ENCODE peak calls at places on chromosomes 6 and 20, in ten cellular contexts. E is type B pancreatic cell, Q is AG09319, F is vagina, T is astrocyte of the spinal cord, Z is H9, W is HFFc6, Y is WTC11, N is AG04450, I is lower leg skin. S is an unnamed sample.

GRCh38 chr6:9710574-9710973 is 704.3 kb downstream of the TFAP2A start:
- DNase-seq in E (no peak), N (no peak), Q (no peak), Z (no peak), W (no peak), I (no peak), Y (no peak), F (no peak), T (no peak), S (no peak)

GRCh38 chr20:61877776-61878477 is 187.8 kb downstream of the TAF4 start:
- DNase-seq in N (no peak), Q (no peak), T (no peak), I (no peak), F (no peak), Y (no peak), W (no peak), E (no peak), Z (no peak), S (no peak)

GRCh38 chr6:154606457-154606856 is 96.0 kb upstream of the CNKSR3 start:
- DNase-seq in E (no peak), I (no peak), Q (no peak), W (no peak), F (no peak), N (no peak), Y (no peak), T (no peak), Z (no peak), S (peak; percentile 1)

GRCh38 chr6:153044295-153044694 is 41.8 kb upstream of the MTRF1L start:
- DNase-seq in W (no peak), Z (no peak), T (peak; percentile 14), N (no peak), Y (no peak), F (no peak), E (no peak), I (no peak), Q (no peak), S (no peak)

GRCh38 chr20:17856024-17856564 is 112.5 kb downstream of the SNX5 start:
- DNase-seq in Z (no peak), F (no peak), T (no peak), E (no peak), N (no peak), Q (no peak), I (no peak), Y (no peak), W (no peak), S (peak; percentile 28)

GRCh38 chr6:13287104-13287503 is 41.2 kb downstream of the TBC1D7 start:
- DNase-seq in T (no peak), N (no peak), I (peak; percentile 26), F (no peak), Q (no peak), E (no peak), Z (no peak), W (no peak), Y (no peak), S (no peak)

GRCh38 chr20:25252226-25252625 is 4.3 kb downstream of the PYGB start:
- DNase-seq in Q (no peak), Y (no peak), Z (no peak), E (no peak), T (no peak), I (peak; percentile 71), N (no peak), F (no peak), W (no peak), S (no peak)

GRCh38 chr6:3884007-3884745 is 35.0 kb downstream of the FAM50B start:
- DNase-seq in Y (no peak), F (no peak), T (peak; percentile 76), Z (no peak), W (peak; percentile 56), N (peak; percentile 50), I (peak; percentile 82), Q (no peak), E (no peak), S (no peak)

GRCh38 chr6:56574292-56574691 is 68.4 kb downstream of the DST start:
- DNase-seq in T (no peak), Z (no peak), Y (no peak), W (no peak), E (no peak), I (no peak), F (no peak), Q (no peak), N (no peak), S (no peak)

GRCh38 chr6:114085206-114085605 is 114.3 kb upstream of the HDAC2 start:
- DNase-seq in E (no peak), Y (no peak), I (no peak), N (no peak), Z (no peak), T (peak; percentile 79), Q (peak; percentile 15), W (peak; percentile 21), F (no peak), S (no peak)

GRCh38 chr6:137950581-137950980 is 83.5 kb downstream of the TNFAIP3 start:
- DNase-seq in Z (no peak), W (no peak), T (no peak), I (no peak), N (no peak), E (no peak), Q (no peak), Y (no peak), F (no peak), S (no peak)

GRCh38 chr6:137949686-137950390 is 82.8 kb downstream of the TNFAIP3 start:
- DNase-seq in N (no peak), W (no peak), I (no peak), Q (no peak), E (no peak), Y (no peak), F (no peak), T (no peak), Z (no peak), S (no peak)

GRCh38 chr6:137942736-137943135 is 75.7 kb downstream of the TNFAIP3 start:
- DNase-seq in Y (no peak), W (no peak), Z (no peak), F (no peak), I (no peak), N (no peak), Q (no peak), E (no peak), T (no peak), S (no peak)

GRCh38 chr6:137945149-137945498 is 78.1 kb downstream of the TNFAIP3 start:
- DNase-seq in E (no peak), Y (no peak), W (no peak), Z (no peak), F (no peak), N (no peak), Q (no peak), I (no peak), T (no peak), S (no peak)
- TF ChIP-seq CTCF in E (peak; percentile 41), Y (no peak), W (peak; percentile 11), Z (peak; percentile 7), F (no peak), N (no peak), Q (no peak), I (no peak), T (no peak), S (no peak)

GRCh38 chr6:144993870-144994269 is 708.7 kb downstream of the UTRN start:
- DNase-seq in I (no peak), T (peak; percentile 54), N (no peak), E (no peak), Y (no peak), W (peak; percentile 36), Q (no peak), F (no peak), Z (no peak), S (no peak)

DNA sequence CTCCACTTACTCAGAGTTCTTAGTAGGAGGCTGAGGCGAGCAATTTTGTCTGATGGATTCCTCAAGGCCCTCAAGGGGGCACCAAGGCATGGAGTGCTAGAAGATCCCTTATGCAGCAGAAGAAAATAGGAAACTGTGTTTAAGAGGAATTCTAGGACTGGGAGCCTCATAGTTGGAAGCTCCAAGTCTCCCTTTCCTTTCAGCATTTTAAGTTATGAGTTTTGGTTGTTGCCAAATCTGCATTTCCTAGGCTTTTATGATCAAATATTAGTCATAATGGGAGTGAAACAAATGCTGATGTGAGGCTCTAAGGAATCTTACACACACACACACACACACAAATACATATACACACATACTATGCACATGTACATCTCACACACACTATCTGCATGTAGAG is 714.0 kb downstream of the UTRN start:
- DNase-seq in N (no peak), Z (no peak), Q (no peak), F (no peak), W (no peak), T (no peak), I (no peak), E (no peak), Y (no peak), S (no peak)
- TF ChIP-seq CTCF in N (peak; percentile 24), Z (no peak), Q (peak; percentile 4), F (no peak), W (no peak), T (no peak), I (no peak), E (no peak), Y (no peak), S (no peak)

DNA sequence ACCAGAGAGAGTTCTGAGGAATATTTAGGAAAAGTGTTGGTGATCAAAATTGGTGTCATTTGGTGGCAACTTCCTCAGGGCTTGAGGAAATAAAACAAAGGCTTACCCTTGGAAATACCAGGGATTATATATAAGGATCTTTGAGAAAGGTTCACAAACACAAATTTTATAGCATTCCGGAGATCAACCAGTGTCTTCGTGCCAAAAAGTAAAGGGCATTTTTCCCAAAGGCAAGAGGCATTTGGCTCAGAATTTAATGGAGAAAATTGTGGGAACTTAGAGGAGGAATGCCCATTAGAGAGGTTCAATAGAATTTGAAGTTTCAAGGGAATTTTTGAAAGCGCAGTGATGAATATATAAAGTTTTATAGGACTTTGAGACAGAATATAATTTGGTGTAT is 179.5 kb downstream of the FUT9 start:
- DNase-seq in Y (no peak), F (no peak), T (no peak), I (no peak), E (no peak), W (no peak), N (no peak), Q (no peak), Z (no peak), S (no peak)
- TF ChIP-seq CTCF in Y (no peak), F (no peak), T (no peak), I (no peak), E (no peak), W (no peak), N (no peak), Q (no peak), Z (no peak), S (no peak)

GRCh38 chr6:134147033-134147533 is 94.7 kb upstream of the SLC2A12 start:
- DNase-seq in I (no peak), Q (no peak), F (no peak), Y (no peak), E (no peak), W (no peak), N (no peak), Z (no peak), T (no peak), S (no peak)

GRCh38 chr6:134145786-134146185 is 93.4 kb upstream of the SLC2A12 start:
- DNase-seq in I (no peak), Q (no peak), T (peak; percentile 40), N (no peak), E (no peak), Y (no peak), F (no peak), Z (no peak), W (peak; percentile 76), S (no peak)

GRCh38 chr6:134152767-134153485 is 100.5 kb upstream of the SLC2A12 start:
- DNase-seq in F (no peak), Z (no peak), Q (no peak), N (no peak), I (no peak), Y (no peak), T (no peak), W (no peak), E (no peak), S (no peak)

GRCh38 chr6:134146268-134147032 is 94.0 kb upstream of the SLC2A12 start:
- DNase-seq in I (no peak), E (no peak), N (no peak), Q (no peak), W (no peak), T (no peak), F (no peak), Z (no peak), Y (no peak), S (no peak)

GRCh38 chr6:134148566-134148965 is 96.1 kb upstream of the SLC2A12 start:
- DNase-seq in W (no peak), N (no peak), T (no peak), Z (no peak), F (no peak), Y (no peak), E (no peak), I (no peak), Q (no peak), S (no peak)
- TF ChIP-seq CTCF in W (no peak), N (no peak), T (no peak), Z (no peak), F (no peak), Y (no peak), E (no peak), I (no peak), Q (no peak), S (no peak)

S was measured in Calu3.